ENCODE peak calls at places on chromosomes 11 and 22, in nine cellular contexts. W is smooth muscle cell of the brain vasculature; K is activated CD4-positive, alpha-beta T cell treated with anti-CD3 and anti-CD28 coated beads for 48 hours; E is mucosa of descending colon; A is GM19239; S is nucleus accumbens; X is T47D; N is AG09319; D is AG04450. F is an unnamed sample.

GRCh38 chr11:74035264-74035663 is 26.4 kb upstream of the UCP3 start:
- DNase-seq in W (no peak), K (no peak), E (no peak), A (no peak), S (no peak), X (no peak), N (no peak), D (peak; percentile 10), F (no peak)

GRCh38 chr11:26087095-26087935 is 244.6 kb upstream of the ANO3 start:
- DNase-seq in W (no peak), K (no peak), E (no peak), A (no peak), S (no peak), X (no peak), N (no peak), D (no peak), F (no peak)

GRCh38 chr22:36449776-36450175 is 31.7 kb downstream of the TXN2 start:
- DNase-seq in W (no peak), K (no peak), E (no peak), A (no peak), S (no peak), X (no peak), N (no peak), D (no peak), F (no peak)

GRCh38 chr22:33073989-33074391 is 15.8 kb upstream of the SYN3 start:
- DNase-seq in W (no peak), K (no peak), E (no peak), A (no peak), S (no peak), X (no peak), N (no peak), D (no peak), F (no peak)

GRCh38 chr11:133964946-133965632 is 8.3 kb upstream of the IGSF9B start:
- DNase-seq in W (no peak), K (no peak), E (no peak), A (no peak), S (peak; percentile 46), X (no peak), N (no peak), D (no peak), F (peak; percentile 7)

GRCh38 chr22:49325531-49326395 is 501.9 kb downstream of the BRD1 start:
- DNase-seq in W (no peak), K (no peak), E (no peak), A (no peak), S (no peak), X (no peak), N (no peak), D (no peak), F (no peak)

GRCh38 chr11:33227578-33228261 is 29.5 kb upstream of the HIPK3 start:
- DNase-seq in W (no peak), K (no peak), E (no peak), A (no peak), S (no peak), X (no peak), N (no peak), D (peak; percentile 8), F (peak; percentile 23)

GRCh38 chr11:47108214-47108613 is 68.5 kb downstream of the ARFGAP2 start:
- DNase-seq in W (no peak), K (no peak), E (no peak), A (no peak), S (no peak), X (no peak), N (no peak), D (no peak), F (no peak)

GRCh38 chr11:116086426-116086825 is 582.2 kb upstream of the CADM1 start:
- DNase-seq in W (no peak), K (no peak), E (no peak), A (no peak), S (no peak), X (no peak), N (no peak), D (no peak), F (no peak)

GRCh38 chr11:62555464-62556092 is 9.0 kb upstream of the AHNAK start:
- DNase-seq in W (no peak), K (peak; percentile 54), E (peak; percentile 49), A (no peak), S (no peak), X (no peak), N (no peak), D (no peak), F (no peak)

GRCh38 chr11:77069336-77069968 is 2.7 kb downstream of the CAPN5 start:
- DNase-seq in W (no peak), K (no peak), E (no peak), A (no peak), S (no peak), X (no peak), N (no peak), D (no peak), F (no peak)

GRCh38 chr11:7657306-7658025 is 15.8 kb downstream of the CYB5R2 start:
- DNase-seq in W (no peak), K (no peak), E (no peak), A (no peak), S (peak; percentile 61), X (peak; percentile 46), N (peak; percentile 60), D (no peak), F (no peak)

GRCh38 chr22:38074181-38075104 is 9.5 kb downstream of the SLC16A8 start:
- DNase-seq in W (no peak), K (no peak), E (no peak), A (no peak), S (no peak), X (no peak), N (no peak), D (peak; percentile 10), F (no peak)

F was measured in AG09309.